ENCODE peak calls at places on chromosomes 2 and 18, in six cellular contexts. L is NCI-H446 treated with DMSO at 0.1 percent for 48 hours; V is astrocyte of the spinal cord; T is heart left ventricle; M is sigmoid colon; B is stimulated activated CD8-positive, alpha-beta memory T cell treated with anti-CD3 and anti-CD28 coated beads, Interleukin-15, amount 100 ng/mL, for 4 hours. C is an unnamed sample.

GRCh38 chr2:193584001-193584400 is 1389.3 kb upstream of the TMEFF2 start:
- DNase-seq in M (no peak), T (no peak), B (no peak), V (peak), L (no peak), C (no peak)

GRCh38 chr2:158686166-158686792 is 108.8 kb upstream of the DAPL1 start:
- DNase-seq in T (peak), V (no peak), B (no peak), M (no peak), L (no peak), C (no peak)

GRCh38 chr2:20391951-20392699 is 41.5 kb upstream of the PUM2 start:
- DNase-seq in M (peak), T (no peak), L (peak), B (no peak), V (no peak), C (no peak)

GRCh38 chr18:67514901-67515540 is 1.5 kb downstream of the DSEL start:
- DNase-seq in V (peak), L (no peak), M (no peak), T (no peak), B (no peak), C (no peak)

GRCh38 chr18:31241900-31242409 is 76.0 kb upstream of the DSG1 start:
- DNase-seq in L (no peak), T (no peak), M (no peak), V (no peak), B (no peak), C (no peak)

GRCh38 chr2:234558642-234559041 is 61.8 kb upstream of the ARL4C start:
- DNase-seq in L (no peak), M (no peak), B (no peak), V (no peak), T (no peak), C (no peak)

GRCh38 chr2:160200921-160201320 is 849 bp upstream of the ITGB6 start:
- DNase-seq in B (no peak), T (no peak), M (no peak), V (no peak), L (no peak), C (no peak)

GRCh38 chr18:69900941-69901340 is 46.7 kb downstream of the CD226 start:
- DNase-seq in M (no peak), V (no peak), L (no peak), B (no peak), T (no peak), C (no peak)

C was measured in sciatic nerve.